ENCODE peak calls at places on chromosome 15, in eight cellular contexts. D, J, W, H, T, U, E and R are unnamed samples.

GRCh38 chr15:45354711-45355110 is 23.6 kb downstream of the GATM start:
- DNase-seq in D (no peak), E (no peak), J (no peak), H (no peak), W (no peak), U (no peak), T (no peak), R (no peak)

GRCh38 chr15:71629761-71630499 is 180.4 kb upstream of the NR2E3 start:
- DNase-seq in W (no peak), D (no peak), T (no peak), U (no peak), H (peak), E (no peak), J (no peak), R (no peak)

GRCh38 chr15:43886558-43886957 is 59.8 kb downstream of the WDR76 start:
- DNase-seq in E (no peak), W (no peak), U (no peak), H (no peak), T (no peak), D (no peak), J (no peak), R (no peak)

GRCh38 chr15:101010781-101011180 is 91.6 kb downstream of the LRRK1 start:
- DNase-seq in U (no peak), E (no peak), H (no peak), J (no peak), D (no peak), T (no peak), W (no peak), R (no peak)

GRCh38 chr15:88805031-88805780 is 2.0 kb downstream of the ACAN start:
- DNase-seq in E (no peak), U (no peak), W (no peak), T (no peak), J (no peak), D (no peak), H (no peak), R (no peak)

GRCh38 chr15:78859971-78860733 is 12.5 kb upstream of the MORF4L1 start:
- DNase-seq in W (peak), D (peak), E (peak), U (peak), H (peak), T (peak), J (peak), R (peak)

GRCh38 chr15:56537881-56538280 is 72.9 kb upstream of the MNS1 start:
- DNase-seq in H (no peak), E (no peak), T (no peak), D (peak), J (no peak), U (no peak), W (no peak), R (no peak)

GRCh38 chr15:66641485-66642313 is 60.3 kb upstream of the SMAD6 start:
- DNase-seq in D (no peak), T (no peak), J (peak), U (no peak), H (no peak), E (no peak), W (no peak), R (no peak)

GRCh38 chr15:57647071-57647790 is 55.5 kb downstream of the MYZAP start:
- DNase-seq in H (no peak), T (no peak), U (no peak), D (no peak), W (no peak), E (no peak), J (no peak), R (no peak)

GRCh38 chr15:95663156-95663831 is 667.2 kb upstream of the NR2F2 start:
- DNase-seq in D (no peak), H (no peak), J (no peak), W (no peak), T (no peak), E (no peak), U (no peak), R (no peak)

GRCh38 chr15:51768018-51768417 is 16.6 kb downstream of the TMOD2 start:
- DNase-seq in D (no peak), T (no peak), H (no peak), E (no peak), U (no peak), W (no peak), J (no peak), R (no peak)